ENCODE peak calls at places on chromosomes 2 and 18, in four cellular contexts. H is K562, C is GM12878, P is WTC11. Y is an unnamed sample.

GRCh38 chr2:168184896-168185513 is 62.4 kb downstream of the STK39 start:
- DNase-seq in P (no peak), H (no peak), C (no peak), Y (no peak)

GRCh38 chr2:161556440-161556839 is 67.8 kb upstream of the SLC4A10 start:
- DNase-seq in C (no peak), P (no peak), H (no peak), Y (no peak)

GRCh38 chr18:67590571-67591141 is 74.1 kb upstream of the DSEL start:
- DNase-seq in P (no peak), H (no peak), C (no peak), Y (no peak)

GRCh38 chr2:239469101-239469960 is 68.5 kb upstream of the HDAC4 start:
- DNase-seq in P (no peak), H (no peak), C (no peak), Y (no peak)

GRCh38 chr2:127471286-127471983 is 53.2 kb downstream of the PROC start:
- DNase-seq in C (no peak), P (no peak), H (no peak), Y (no peak)

GRCh38 chr2:239607795-239608171 is 207.0 kb upstream of the HDAC4 start:
- DNase-seq in H (no peak), P (no peak), C (no peak), Y (no peak)

GRCh38 chr2:46460241-46460921 is 19.0 kb upstream of the TMEM247 start:
- DNase-seq in P (no peak), H (no peak), C (no peak), Y (peak)

GRCh38 chr18:34598136-34598635 is 111.9 kb upstream of the DTNA start:
- DNase-seq in C (no peak), P (no peak), H (no peak), Y (no peak)

GRCh38 chr2:144516417-144516980 is 3.4 kb downstream of the ZEB2 start:
- DNase-seq in H (peak), P (no peak), C (no peak), Y (no peak)

GRCh38 chr18:12376034-12376717 is 851 bp downstream of the AFG3L2 start:
- DNase-seq in P (no peak), C (no peak), H (no peak), Y (peak)

GRCh38 chr2:45300026-45300750 is 290.9 kb upstream of the SIX2 start:
- DNase-seq in C (no peak), P (no peak), H (no peak), Y (peak)

GRCh38 chr2:239012936-239013669 is 165.2 kb downstream of the TWIST2 start:
- DNase-seq in C (no peak), H (no peak), P (no peak), Y (no peak)

GRCh38 chr2:51350100-51350499 is 318.2 kb upstream of the NRXN1 start:
- DNase-seq in P (no peak), H (no peak), C (no peak), Y (no peak)

GRCh38 chr2:239322414-239323086 is 78.3 kb downstream of the HDAC4 start:
- DNase-seq in P (no peak), H (peak), C (no peak), Y (no peak)

GRCh38 chr2:232588680-232589585 is 38.4 kb downstream of the EIF4E2 start:
- DNase-seq in H (no peak), P (no peak), C (no peak), Y (no peak)

GRCh38 chr2:134396493-134396892 is 142.6 kb downstream of the MGAT5 start:
- DNase-seq in P (no peak), C (no peak), H (no peak), Y (peak)

GRCh38 chr18:8562065-8562464 is 47.2 kb upstream of the RAB12 start:
- DNase-seq in P (no peak), H (no peak), C (no peak), Y (no peak)

GRCh38 chr2:42339191-42339912 is 21.7 kb downstream of the COX7A2L start:
- DNase-seq in C (no peak), H (no peak), P (peak), Y (peak)

GRCh38 chr2:235444101-235444597 is 49.7 kb upstream of the AGAP1 start:
- DNase-seq in P (no peak), H (no peak), C (no peak), Y (peak)

GRCh38 chr2:177265386-177265690 is 811 bp upstream of the NFE2L2 start:
- DNase-seq in P (peak), C (no peak), H (no peak), Y (no peak)

GRCh38 chr2:28239152-28239551 is 153.5 kb upstream of the FOSL2 start:
- DNase-seq in H (no peak), C (no peak), P (no peak), Y (no peak)

GRCh38 chr18:20988726-20989125 is 122.9 kb downstream of the ROCK1 start:
- DNase-seq in P (no peak), C (no peak), H (no peak), Y (no peak)

DNA sequence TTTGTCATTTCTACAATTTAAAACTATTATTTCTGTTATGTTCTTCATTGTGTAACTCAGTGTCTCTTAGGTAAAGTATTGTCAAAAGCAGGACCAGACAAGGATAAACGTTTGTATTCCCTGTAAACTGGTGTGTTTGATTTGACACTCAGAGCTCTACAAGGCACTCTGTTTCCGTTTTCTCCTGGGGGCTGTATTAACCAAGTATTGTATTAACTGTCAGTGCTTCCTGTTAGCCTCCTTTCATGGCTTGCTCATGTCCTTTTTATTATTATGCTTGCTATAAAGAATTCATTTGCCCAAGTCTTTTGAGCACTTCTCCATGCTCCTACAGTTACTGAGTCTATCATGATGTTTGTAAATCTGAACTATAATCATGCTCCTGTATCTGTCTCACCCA is 323.7 kb downstream of the LPIN1 start:
- DNase-seq in C (no peak), P (no peak), H (no peak), Y (no peak)
- TF ChIP-seq NR2C2 in C (no peak), P (no peak), H (no peak), Y (no peak)

GRCh38 chr2:223841436-223842180 is 4.2 kb upstream of the AP1S3 start:
- DNase-seq in P (no peak), H (no peak), C (no peak), Y (no peak)

GRCh38 chr2:223847410-223847809 is 10.0 kb upstream of the AP1S3 start:
- DNase-seq in H (no peak), C (no peak), P (no peak), Y (no peak)

GRCh38 chr2:223852281-223852795 is 15.0 kb upstream of the AP1S3 start:
- DNase-seq in P (no peak), C (no peak), H (no peak), Y (no peak)

DNA sequence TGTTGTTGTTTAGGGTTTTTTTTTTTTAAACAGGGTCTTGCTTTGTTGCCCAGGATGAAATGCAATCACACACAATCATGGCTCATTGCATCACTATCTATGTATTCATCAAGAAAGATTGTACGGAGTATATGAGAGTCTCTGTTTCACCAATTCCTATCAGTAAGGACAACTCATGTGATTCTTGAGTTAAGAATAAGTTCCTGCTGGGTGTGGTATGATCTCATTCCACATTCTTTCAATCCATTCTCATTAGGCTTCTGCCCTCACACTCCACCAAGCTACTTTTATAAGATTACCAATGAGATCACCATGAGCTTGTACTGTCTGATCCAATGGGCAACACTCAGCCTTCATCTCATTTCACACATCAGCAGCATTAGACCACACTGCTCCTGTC is 9.1 kb upstream of the AP1S3 start:
- DNase-seq in P (no peak), C (no peak), H (no peak), Y (no peak)
- TF ChIP-seq NR2C2 in P (no peak), C (no peak), H (no peak), Y (no peak)

GRCh38 chr2:36362291-36362690 is 6.7 kb downstream of the CRIM1 start:
- DNase-seq in H (no peak), C (no peak), P (no peak), Y (no peak)
- TF ChIP-seq NR2C2 in H (no peak), C (no peak), P (no peak), Y (no peak)

GRCh38 chr2:207746131-207746530 is 23.6 kb downstream of the FZD5 start:
- DNase-seq in H (peak), C (no peak), P (peak), Y (peak)
- TF ChIP-seq NR2C2 in H (no peak), C (no peak), P (no peak), Y (no peak)

DNA sequence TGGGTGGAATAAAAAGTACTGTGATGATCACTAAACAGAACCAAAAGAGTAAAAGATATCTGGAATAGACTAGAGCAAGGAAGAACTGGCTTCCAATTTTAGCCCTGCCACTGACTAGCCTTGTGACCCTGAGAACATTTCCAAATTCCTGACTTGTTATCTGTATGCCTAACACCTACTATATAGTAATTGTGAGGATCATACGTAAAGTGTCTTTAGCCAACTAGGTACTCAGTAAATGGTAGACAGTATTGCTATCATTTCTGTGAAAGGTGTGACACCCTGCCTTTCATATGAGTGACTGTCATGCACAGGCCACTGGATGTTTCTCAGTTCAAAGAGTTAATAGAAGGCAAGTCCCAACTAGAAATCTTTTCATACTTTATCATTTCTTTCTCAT is 29.8 kb downstream of the CYTIP start:
- DNase-seq in C (peak), P (no peak), H (no peak), Y (no peak)
- TF ChIP-seq NR2C2 in C (no peak), P (no peak), H (no peak), Y (no peak)

Y was measured in HepG2.